ENCODE peak calls at places on chromosomes 2 and 18, in nine cellular contexts. K, R, O, W, Z, H, F, S and X are unnamed samples.

GRCh38 chr18:32368170-32368569 is 102.5 kb downstream of the GAREM1 start:
- DNase-seq in K (no peak), S (no peak), R (no peak), O (peak), H (no peak), F (no peak), Z (no peak), W (no peak), X (no peak)

GRCh38 chr2:43077876-43078275 is 148.5 kb downstream of the ZFP36L2 start:
- DNase-seq in O (no peak), R (no peak), S (no peak), F (no peak), Z (no peak), K (no peak), H (no peak), W (no peak), X (no peak)

GRCh38 chr2:28751956-28752607 is 452 bp downstream of the PPP1CB start:
- DNase-seq in W (no peak), R (no peak), F (no peak), H (no peak), K (no peak), S (peak), Z (peak), O (peak), X (no peak)

GRCh38 chr2:231124833-231125232 is at the start of gene HTR2B:
- DNase-seq in F (no peak), H (no peak), W (no peak), K (no peak), S (no peak), O (no peak), R (peak), Z (no peak), X (no peak)

GRCh38 chr18:71673954-71674353 is 870.2 kb downstream of the CBLN2 start:
- DNase-seq in W (no peak), R (no peak), O (no peak), F (no peak), Z (no peak), H (no peak), K (no peak), S (no peak), X (no peak)

GRCh38 chr2:85957256-85957655 is 68.5 kb upstream of the ST3GAL5 start:
- DNase-seq in F (no peak), W (no peak), H (no peak), Z (no peak), K (no peak), R (no peak), O (no peak), S (no peak), X (no peak)

GRCh38 chr2:239382384-239382880 is 18.4 kb downstream of the HDAC4 start:
- DNase-seq in K (no peak), H (no peak), O (no peak), W (no peak), R (no peak), S (no peak), Z (no peak), F (no peak), X (no peak)

GRCh38 chr2:26561918-26562810 is 79.0 kb downstream of the CIB4 start:
- DNase-seq in F (peak), R (peak), W (no peak), O (peak), H (peak), S (peak), Z (peak), K (no peak), X (no peak)

GRCh38 chr2:363823-364470 is 76.1 kb upstream of the ALKAL2 start:
- DNase-seq in K (no peak), S (no peak), Z (no peak), F (no peak), R (no peak), W (no peak), H (no peak), O (no peak), X (no peak)

GRCh38 chr2:113211226-113212105 is 37.7 kb downstream of the PSD4 start:
- DNase-seq in H (no peak), W (no peak), F (no peak), R (no peak), O (peak), S (no peak), K (no peak), Z (no peak), X (no peak)

GRCh38 chr2:40364143-40364903 is 87.6 kb downstream of the SLC8A1 start:
- DNase-seq in K (no peak), W (no peak), O (no peak), F (no peak), S (no peak), H (no peak), R (peak), Z (no peak), X (no peak)

GRCh38 chr2:40363631-40364030 is 88.3 kb downstream of the SLC8A1 start:
- DNase-seq in F (no peak), H (no peak), Z (no peak), R (peak), W (no peak), O (no peak), K (no peak), S (no peak), X (no peak)

GRCh38 chr2:40367652-40368051 is 84.2 kb downstream of the SLC8A1 start:
- DNase-seq in H (no peak), Z (no peak), F (no peak), R (no peak), W (no peak), S (no peak), K (no peak), O (peak), X (no peak)

GRCh38 chr2:40369619-40370397 is 82.1 kb downstream of the SLC8A1 start:
- DNase-seq in S (no peak), K (no peak), O (peak), F (no peak), Z (no peak), H (no peak), R (no peak), W (no peak), X (no peak)

DNA sequence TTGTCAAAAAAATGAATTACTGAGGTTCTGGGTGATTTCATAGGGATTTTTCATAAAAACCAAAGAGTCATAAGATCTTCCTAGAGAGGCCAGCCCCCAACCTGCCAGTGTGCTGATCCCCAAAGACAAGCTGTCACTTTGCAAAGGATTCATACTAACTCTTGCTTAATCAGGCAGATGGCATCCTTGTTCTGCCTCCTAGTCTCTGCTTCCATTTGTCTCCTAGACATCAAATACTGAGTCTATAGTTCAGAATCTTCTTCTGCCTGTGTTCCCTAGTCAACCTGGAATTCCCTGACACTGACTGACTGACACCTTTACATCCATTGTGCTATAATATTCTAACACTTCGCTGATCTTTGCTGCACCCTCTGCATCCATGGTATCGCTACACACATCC is 84.9 kb downstream of the SLC8A1 start:
- DNase-seq in Z (no peak), O (no peak), R (no peak), H (no peak), W (no peak), K (no peak), S (no peak), F (no peak), X (no peak)
- TF ChIP-seq CTCF in Z (no peak), O (no peak), R (no peak), H (no peak), W (no peak), K (no peak), S (no peak), F (no peak), X (peak)

DNA sequence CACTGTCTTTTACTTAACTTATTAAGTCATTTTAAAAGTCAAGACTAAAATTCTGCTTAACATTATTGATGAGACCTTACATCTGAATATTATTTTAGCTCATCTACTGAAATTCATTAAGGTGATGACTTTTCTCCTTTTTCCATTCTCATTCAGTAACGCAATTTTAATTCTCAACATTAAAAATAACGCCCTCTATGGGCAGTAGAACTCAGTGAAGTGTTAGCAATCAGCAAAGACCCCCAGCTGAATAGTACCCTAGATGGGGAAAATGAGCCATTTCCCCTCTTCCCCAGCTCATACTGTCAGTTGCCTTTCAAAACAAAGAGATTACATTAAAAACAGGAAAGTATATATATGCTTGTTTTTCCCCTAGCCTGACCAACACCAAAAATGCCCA is 203.3 kb downstream of the NR4A2 start:
- DNase-seq in W (no peak), K (no peak), F (no peak), O (no peak), S (no peak), Z (no peak), H (no peak), R (no peak), X (no peak)
- TF ChIP-seq CTCF in W (peak), K (no peak), F (no peak), O (no peak), S (no peak), Z (no peak), H (no peak), R (no peak), X (peak)

GRCh38 chr2:54052825-54053718 is 62.3 kb upstream of the ACYP2 start:
- DNase-seq in R (no peak), H (no peak), F (no peak), Z (no peak), K (no peak), S (no peak), W (no peak), O (peak), X (no peak)
- TF ChIP-seq CTCF in R (no peak), H (no peak), F (no peak), Z (no peak), K (no peak), S (no peak), W (no peak), O (peak), X (no peak)

DNA sequence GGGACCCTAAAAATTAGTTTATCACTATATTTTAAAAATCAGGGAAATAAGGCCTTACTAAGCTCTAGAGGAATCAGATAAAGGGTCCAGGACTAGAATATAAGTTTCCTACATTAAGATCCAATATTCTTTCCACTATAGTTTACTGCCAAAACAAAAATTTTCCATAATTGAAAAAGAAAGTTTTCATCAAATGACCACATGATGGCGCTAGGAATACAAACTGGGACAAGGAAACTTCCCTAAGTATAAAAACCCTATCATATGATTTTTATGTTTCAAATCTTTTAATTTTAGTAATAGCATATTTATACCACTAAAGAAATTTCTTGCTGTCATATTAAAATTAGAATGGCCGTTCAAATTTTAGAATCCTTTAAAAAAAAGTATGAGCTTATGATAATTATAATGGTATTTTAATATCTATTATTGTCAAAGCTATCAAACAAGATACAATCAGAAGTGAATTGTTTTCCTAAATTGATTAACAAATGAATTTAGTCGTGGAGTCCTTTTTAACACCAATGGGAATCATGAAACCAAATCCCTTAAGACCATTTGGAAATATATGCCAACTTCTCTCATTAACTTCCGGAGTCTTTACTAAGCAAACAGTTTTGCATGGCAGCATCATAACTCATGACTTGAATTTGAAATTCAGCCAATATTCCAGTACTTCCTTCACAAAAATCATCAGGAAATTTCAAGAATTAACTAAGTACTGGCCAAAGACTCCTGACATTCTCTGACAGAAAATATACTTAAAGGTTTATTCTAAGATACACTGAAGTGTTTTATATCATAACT is 70.3 kb downstream of the SCN1A start:
- DNase-seq in K (no peak), F (no peak), W (no peak), H (no peak), R (peak), Z (no peak), O (no peak), S (no peak), X (no peak)
- TF ChIP-seq CTCF in K (peak), F (peak), W (peak), H (peak), R (peak), Z (no peak), O (peak), S (peak), X (peak)

DNA sequence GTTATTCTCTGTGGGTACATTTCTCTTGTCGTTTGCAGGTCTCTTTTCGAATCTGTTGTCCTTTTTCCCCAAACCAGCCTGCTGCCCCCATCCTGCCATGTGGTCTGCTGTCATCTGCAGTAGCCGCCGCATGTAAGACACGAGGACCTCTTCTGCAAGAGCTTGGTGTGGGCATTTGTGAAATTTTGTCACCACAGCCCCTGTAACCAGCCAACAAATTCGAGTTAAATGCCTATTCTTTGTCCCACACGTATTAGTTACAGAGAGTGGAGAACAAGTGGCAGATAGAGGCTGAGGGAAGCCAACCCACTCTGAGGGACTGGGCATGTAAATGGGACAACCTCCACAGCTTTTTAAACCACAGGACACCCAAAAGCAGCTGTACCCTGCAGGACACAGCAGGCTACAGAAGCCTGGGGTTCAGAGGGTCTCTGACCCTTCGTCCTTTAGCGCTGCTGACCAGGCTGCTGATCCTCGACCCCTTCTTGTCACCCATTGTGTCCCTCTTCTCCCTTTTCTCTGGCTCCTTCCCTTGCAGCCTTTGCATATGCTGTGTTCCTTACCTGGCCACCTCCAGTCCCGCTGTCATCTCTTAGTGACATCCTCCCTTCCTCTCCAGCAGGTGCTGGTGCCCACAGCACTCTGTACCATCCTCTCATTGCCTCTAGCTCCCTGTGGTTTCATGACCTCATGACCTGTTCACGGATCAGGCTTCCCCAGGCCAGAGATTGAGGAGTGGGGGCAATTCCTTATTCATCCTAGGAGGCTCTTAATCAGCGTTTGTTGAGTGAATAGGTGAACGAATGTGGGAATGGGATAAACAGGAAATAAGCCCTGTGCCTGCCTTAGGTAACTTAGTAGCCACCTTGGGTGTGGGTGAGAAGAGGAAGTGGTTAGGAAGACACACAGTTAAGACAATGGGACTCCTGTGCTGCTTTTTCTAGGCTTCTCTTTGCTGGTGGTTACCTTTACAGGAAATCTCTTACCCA is 35.3 kb downstream of the ITGA6 start:
- DNase-seq in W (no peak), S (no peak), Z (no peak), H (no peak), O (peak), K (no peak), R (no peak), F (peak), X (no peak)
- TF ChIP-seq CTCF in W (peak), S (peak), Z (no peak), H (no peak), O (no peak), K (no peak), R (no peak), F (no peak), X (no peak)

GRCh38 chr2:219010162-219010756 is 17.0 kb upstream of the CRYBA2 start:
- DNase-seq in K (no peak), O (no peak), S (peak), R (no peak), F (peak), W (no peak), Z (no peak), H (no peak), X (no peak)
- TF ChIP-seq CTCF in K (peak), O (peak), S (peak), R (peak), F (peak), W (peak), Z (no peak), H (peak), X (peak)

DNA sequence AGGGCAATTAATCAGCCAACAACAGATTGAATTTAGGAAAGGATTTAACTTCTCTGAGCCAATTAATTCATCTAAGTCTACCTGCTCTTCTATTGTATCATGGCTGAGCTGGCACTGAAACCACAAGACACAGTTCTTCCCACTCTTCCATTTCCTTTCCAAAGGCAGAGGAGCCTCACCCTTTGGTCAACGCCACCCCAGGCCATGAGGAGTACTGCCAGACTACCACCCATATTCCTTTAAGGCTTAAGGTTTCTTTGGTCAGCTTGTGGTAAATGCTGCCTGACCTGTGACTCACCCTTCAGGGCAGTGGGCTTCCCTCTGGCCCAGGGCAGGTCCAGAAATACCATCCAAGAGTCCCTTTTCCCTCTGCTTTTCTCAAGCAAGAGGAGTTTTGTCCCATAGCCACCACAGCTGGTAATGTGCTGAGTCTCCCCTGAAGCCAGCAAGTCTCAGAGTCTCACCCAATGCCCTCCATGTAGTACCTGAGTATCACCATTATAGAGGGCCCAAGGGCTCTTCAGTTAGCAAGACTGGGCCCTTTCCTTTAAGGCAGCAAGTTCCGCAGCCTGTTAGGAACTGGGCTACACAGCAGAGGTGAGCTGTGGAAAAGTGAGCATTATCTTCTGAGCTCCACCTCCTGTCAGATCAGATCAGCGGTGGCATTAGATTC is 900.5 kb upstream of the CRIM1 start:
- DNase-seq in F (peak), R (peak), H (no peak), W (no peak), Z (no peak), O (peak), K (no peak), S (peak), X (no peak)
- TF ChIP-seq CTCF in F (no peak), R (peak), H (peak), W (peak), Z (no peak), O (peak), K (no peak), S (no peak), X (no peak)

GRCh38 chr2:221610249-221610648 is 38.1 kb upstream of the EPHA4 start:
- DNase-seq in O (no peak), H (no peak), F (no peak), R (no peak), K (no peak), Z (no peak), S (no peak), W (no peak), X (no peak)
- TF ChIP-seq CTCF in O (no peak), H (no peak), F (no peak), R (no peak), K (no peak), Z (no peak), S (no peak), W (no peak), X (no peak)

DNA sequence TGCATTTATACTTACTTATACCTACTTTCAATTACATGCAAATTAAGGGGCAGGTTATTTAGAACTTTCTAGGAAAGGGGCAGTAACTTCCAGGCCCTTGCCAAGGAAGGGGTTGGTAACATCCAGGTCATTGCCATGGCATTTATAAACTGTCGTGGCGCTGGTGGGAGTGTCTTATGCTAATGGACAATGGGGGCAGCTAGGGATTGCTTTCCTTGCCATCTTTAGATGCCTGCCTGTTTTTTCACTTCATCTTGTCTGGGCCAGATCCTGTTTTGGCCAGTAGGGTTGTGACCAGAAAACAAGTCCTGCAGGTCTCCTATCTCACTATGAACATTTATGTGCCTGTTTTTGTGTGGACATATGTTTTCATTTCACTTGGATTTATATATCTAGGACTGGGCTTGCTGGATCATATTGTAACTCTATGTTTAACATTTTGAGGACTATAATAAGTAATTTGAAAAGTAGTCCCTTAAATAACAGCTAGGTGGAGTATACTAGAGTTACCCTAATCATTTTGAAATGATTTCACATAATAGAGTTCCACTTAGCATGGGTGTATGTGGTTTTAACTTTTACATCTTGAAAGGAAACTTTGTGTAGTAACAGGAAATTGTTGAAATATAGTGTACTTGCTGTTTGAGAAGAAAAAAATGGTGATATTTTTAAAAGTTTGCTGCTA is 56.1 kb downstream of the LCLAT1 start:
- DNase-seq in H (no peak), K (no peak), R (peak), O (no peak), Z (no peak), F (no peak), W (no peak), S (no peak), X (no peak)
- TF ChIP-seq CTCF in H (peak), K (no peak), R (no peak), O (peak), Z (no peak), F (no peak), W (peak), S (no peak), X (no peak)

DNA sequence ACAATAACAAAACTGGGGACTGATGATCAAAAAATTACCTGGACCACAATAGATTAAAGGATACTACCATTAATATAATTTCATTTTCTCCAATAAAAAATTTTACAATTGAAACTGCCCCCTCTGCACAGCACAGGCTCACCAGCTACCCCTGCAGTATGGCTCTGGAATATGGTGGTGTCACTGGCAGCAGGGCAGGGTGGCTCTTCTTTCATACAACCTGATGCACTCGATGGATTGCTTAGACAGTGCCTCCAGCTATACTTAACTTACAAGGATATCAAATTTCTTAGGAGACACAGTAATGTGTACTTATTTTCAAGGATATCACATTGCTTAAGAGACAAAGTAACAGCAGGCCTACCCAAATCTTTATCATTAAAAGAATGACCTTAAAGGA is 124.0 kb downstream of the PRELID3A start:
- DNase-seq in Z (no peak), R (no peak), S (no peak), W (no peak), H (no peak), K (no peak), F (no peak), O (no peak), X (no peak)
- TF ChIP-seq CTCF in Z (no peak), R (no peak), S (no peak), W (no peak), H (no peak), K (no peak), F (no peak), O (no peak), X (no peak)